ENCODE peak calls at places on chromosomes 12 and 14, in eight cellular contexts. I is tibial nerve, B is SK-N-SH, N is PC-3, V is A549, A is vagina, E is lower lobe of right lung, H is uterus. T is an unnamed sample. For H3K4me1, the result is how much of the 10 kb centered on the place peaks cover.

GRCh38 chr12:84636801-84637285 is 275.8 kb downstream of the SLC6A15 start:
- DNase-seq in I (no peak), B (no peak), N (peak), V (no peak), A (no peak), E (no peak), H (no peak), T (no peak)

GRCh38 chr14:87566986-87567385 is 426.0 kb downstream of the GALC start:
- DNase-seq in I (no peak), B (no peak), N (no peak), V (no peak), A (no peak), E (no peak), H (peak), T (peak)

GRCh38 chr14:34368115-34368970 is 93.7 kb downstream of the SPTSSA start:
- DNase-seq in I (no peak), B (no peak), N (peak), V (peak), A (no peak), E (no peak), H (no peak), T (no peak)

GRCh38 chr14:105602799-105603763 is 76.7 kb downstream of the TMEM121 start:
- DNase-seq in I (no peak), B (no peak), N (no peak), V (no peak), A (peak), E (no peak), H (no peak), T (no peak)

GRCh38 chr14:30445852-30446251 is 113.1 kb upstream of the G2E3 start:
- DNase-seq in I (no peak), B (no peak), N (no peak), V (no peak), A (no peak), E (no peak), H (no peak), T (no peak)

GRCh38 chr12:2283910-2284309 is 231.1 kb downstream of the CACNA1C start:
- DNase-seq in I (no peak), B (no peak), N (no peak), V (no peak), A (no peak), E (no peak), H (peak), T (no peak)

GRCh38 chr12:14367097-14367661 is 1.7 kb downstream of the ATF7IP start:
- DNase-seq in I (no peak), B (no peak), N (peak), V (peak), A (no peak), E (no peak), H (no peak), T (no peak)

GRCh38 chr14:81256289-81256960 is 35.7 kb upstream of the GTF2A1 start:
- DNase-seq in I (no peak), B (no peak), N (no peak), V (no peak), A (no peak), E (no peak), H (no peak), T (no peak)

GRCh38 chr12:132881853-132882252 is 5.6 kb downstream of the CHFR start:
- DNase-seq in I (no peak), B (no peak), N (no peak), V (no peak), A (no peak), E (no peak), H (no peak), T (no peak)

GRCh38 chr14:77208266-77208978 is 26.8 kb downstream of the TMEM63C start:
- DNase-seq in I (peak), B (peak), N (peak), V (peak), A (no peak), E (peak), H (peak), T (peak)

GRCh38 chr14:90508536-90509254 is 111.9 kb downstream of the CALM1 start:
- DNase-seq in I (no peak), B (no peak), N (peak), V (no peak), A (no peak), E (no peak), H (no peak), T (no peak)

GRCh38 chr12:102483466-102483865 is 3.1 kb upstream of the IGF1 start:
- DNase-seq in I (no peak), B (no peak), N (no peak), V (no peak), A (no peak), E (no peak), H (no peak), T (no peak)

GRCh38 chr12:28027947-28028724 is 55.6 kb upstream of the PTHLH start:
- DNase-seq in I (no peak), B (no peak), N (peak), V (no peak), A (no peak), E (no peak), H (no peak), T (peak)

GRCh38 chr12:123114305-123115083 is 36.4 kb downstream of the PITPNM2 start:
- DNase-seq in I (no peak), B (no peak), N (no peak), V (no peak), A (no peak), E (no peak), H (no peak), T (no peak)

GRCh38 chr14:80504781-80505180 is 293.5 kb upstream of the DIO2 start:
- DNase-seq in I (no peak), B (no peak), N (no peak), V (no peak), A (no peak), E (no peak), H (no peak), T (no peak)

GRCh38 chr12:108784270-108784669 is 53.0 kb upstream of the CORO1C start:
- DNase-seq in I (no peak), B (no peak), N (no peak), V (no peak), A (no peak), E (peak), H (no peak), T (no peak)

GRCh38 chr12:39646963-39647362 is 27.4 kb upstream of the ABCD2 start:
- DNase-seq in I (no peak), B (no peak), N (no peak), V (no peak), A (no peak), E (no peak), H (no peak), T (no peak)

GRCh38 chr12:128969480-128970055 is 116.3 kb downstream of the GLT1D1 start:
- DNase-seq in I (no peak), B (peak), N (peak), V (peak), A (no peak), E (no peak), H (no peak), T (peak)

GRCh38 chr14:101477648-101478047 is 83.6 kb upstream of the DIO3 start:
- DNase-seq in I (no peak), B (no peak), N (peak), V (no peak), A (no peak), E (no peak), H (no peak), T (no peak)

GRCh38 chr12:14399871-14400270 is 34.4 kb downstream of the ATF7IP start:
- DNase-seq in I (no peak), B (no peak), N (peak), V (no peak), A (no peak), E (no peak), H (no peak), T (no peak)

GRCh38 chr12:8689606-8690175 is 8.1 kb upstream of the RIMKLB start:
- DNase-seq in I (no peak), B (no peak), N (no peak), V (no peak), A (no peak), E (no peak), H (no peak), T (no peak)

GRCh38 chr12:122955151-122955550 is 11.1 kb downstream of the ABCB9 start:
- DNase-seq in I (no peak), B (peak), N (no peak), V (no peak), A (no peak), E (no peak), H (no peak), T (peak)

GRCh38 chr12:82627799-82628198 is 58.9 kb upstream of the TMTC2 start:
- DNase-seq in I (no peak), B (peak), N (peak), V (peak), A (no peak), E (no peak), H (no peak), T (peak)

GRCh38 chr12:1435456-1435855 is 158.9 kb downstream of the FBXL14 start:
- DNase-seq in I (no peak), B (no peak), N (no peak), V (no peak), A (no peak), E (no peak), H (no peak), T (no peak)

DNA sequence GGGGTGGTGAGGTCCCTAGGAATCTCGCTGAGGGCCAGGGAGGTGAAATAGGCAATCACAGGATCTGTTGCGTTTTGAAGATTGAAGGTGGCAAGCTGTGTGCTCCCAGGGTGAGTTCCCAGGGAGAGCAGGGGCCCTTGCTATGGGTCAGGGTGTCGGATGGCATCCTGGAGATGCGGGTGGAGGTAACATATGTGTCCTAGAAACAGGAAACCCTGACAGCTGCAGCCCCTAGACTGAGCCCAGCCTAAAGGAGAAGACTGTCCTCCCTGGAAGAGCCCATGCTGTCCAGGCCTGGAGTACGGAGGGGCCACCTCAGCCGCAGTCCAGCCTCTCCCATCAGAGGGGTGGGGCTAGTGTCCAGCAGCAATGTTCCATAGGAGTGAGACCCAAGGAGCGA is 194.2 kb downstream of the NTF3 start:
- DNase-seq in I (no peak), B (no peak), N (no peak), V (no peak), A (no peak), E (no peak), H (no peak), T (peak)
- H3K4me1 ChIP-seq in I (under half), B (under half), N (under half), V (under half), A (under half), E (under half), H (under half), T (under half)

GRCh38 chr12:115470526-115470925 is 786.6 kb upstream of the TBX3 start:
- DNase-seq in I (no peak), B (no peak), N (no peak), V (no peak), A (peak), E (no peak), H (no peak), T (no peak)

GRCh38 chr12:115473257-115473956 is 789.4 kb upstream of the TBX3 start:
- DNase-seq in I (no peak), B (no peak), N (peak), V (no peak), A (peak), E (no peak), H (no peak), T (no peak)

GRCh38 chr12:115474525-115475353 is 790.8 kb upstream of the TBX3 start:
- DNase-seq in I (no peak), B (no peak), N (no peak), V (no peak), A (peak), E (no peak), H (no peak), T (no peak)

GRCh38 chr12:115470977-115471376 is 787.0 kb upstream of the TBX3 start:
- DNase-seq in I (no peak), B (no peak), N (no peak), V (no peak), A (peak), E (no peak), H (no peak), T (no peak)

DNA sequence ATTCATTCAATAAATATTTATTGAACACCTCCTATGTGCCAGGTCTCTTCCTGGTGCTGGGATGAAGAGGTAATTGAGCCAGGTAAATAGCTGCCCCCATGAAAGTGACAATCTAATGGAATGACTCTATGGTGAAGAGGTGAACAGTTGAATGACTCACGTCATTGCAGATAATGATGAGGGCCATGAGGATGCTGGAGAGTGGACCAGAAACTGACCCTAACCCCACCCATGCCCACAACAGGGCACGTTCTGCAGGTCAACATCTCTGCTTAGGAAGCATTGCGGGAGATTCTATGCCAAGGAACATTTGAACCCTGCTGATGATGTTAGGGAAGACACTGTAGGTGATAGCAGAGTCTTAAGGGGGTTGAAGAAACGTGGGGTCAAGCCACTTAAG is 788.9 kb upstream of the TBX3 start:
- DNase-seq in I (no peak), B (no peak), N (no peak), V (no peak), A (no peak), E (no peak), H (no peak), T (no peak)
- H3K27ac ChIP-seq in I (no peak), B (no peak), N (no peak), V (no peak), A (no peak), E (no peak), H (no peak), T (no peak)

GRCh38 chr14:20989464-20989786 is 355 bp upstream of the METTL17 start:
- DNase-seq in I (no peak), B (no peak), N (no peak), V (no peak), A (no peak), E (no peak), H (no peak), T (no peak)
- H3K4me3 ChIP-seq in I (peak), B (peak), N (peak), V (peak), A (peak), E (peak), H (peak), T (peak)

GRCh38 chr14:22533739-22534359 is 55.2 kb downstream of the DAD1 start:
- DNase-seq in I (no peak), B (no peak), N (no peak), V (no peak), A (no peak), E (no peak), H (no peak), T (no peak)

GRCh38 chr14:22535916-22536315 is 53.1 kb downstream of the DAD1 start:
- DNase-seq in I (no peak), B (no peak), N (no peak), V (no peak), A (no peak), E (no peak), H (no peak), T (no peak)

GRCh38 chr14:22536853-22537338 is 52.1 kb downstream of the DAD1 start:
- DNase-seq in I (no peak), B (no peak), N (peak), V (peak), A (peak), E (no peak), H (peak), T (peak)

GRCh38 chr14:22534547-22534946 is 54.5 kb downstream of the DAD1 start:
- DNase-seq in I (no peak), B (no peak), N (no peak), V (no peak), A (no peak), E (no peak), H (no peak), T (no peak)

DNA sequence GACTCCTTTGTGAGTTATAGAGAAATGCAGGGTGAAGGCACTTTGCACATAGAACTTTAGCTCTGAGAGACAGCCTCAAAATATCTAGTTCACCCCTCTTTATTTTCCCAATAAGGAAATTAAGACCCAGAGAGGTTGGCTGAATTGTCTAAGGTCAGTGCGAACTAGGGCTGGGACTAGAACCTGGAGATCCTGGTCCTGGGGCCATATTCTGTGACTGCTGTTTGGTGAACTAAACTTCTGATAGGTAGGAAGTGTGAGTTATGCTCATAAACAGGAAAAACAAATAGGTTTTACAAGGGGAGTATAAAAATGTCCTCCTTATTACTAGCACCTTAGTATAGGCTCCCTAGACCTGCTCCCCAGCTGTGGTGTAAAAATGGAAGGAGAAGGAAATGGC is 53.9 kb downstream of the DAD1 start:
- DNase-seq in I (no peak), B (no peak), N (no peak), V (no peak), A (no peak), E (no peak), H (no peak), T (no peak)
- H3K4me1 ChIP-seq in I (under half), B (under half), N (under half), V (under half), A (under half), E (under half), H (under half), T (under half)

GRCh38 chr14:98167253-98167652 is 1104.7 kb downstream of the BCL11B start:
- DNase-seq in I (no peak), B (no peak), N (no peak), V (no peak), A (no peak), E (no peak), H (no peak), T (no peak)
- H3K27ac ChIP-seq in I (no peak), B (no peak), N (no peak), V (no peak), A (no peak), E (no peak), H (no peak), T (no peak)

GRCh38 chr14:72926292-72927028 is at the start of gene DCAF4:
- DNase-seq in I (peak), B (peak), N (peak), V (peak), A (peak), E (peak), H (peak), T (peak)

GRCh38 chr14:72924332-72924731 is 1.9 kb upstream of the DCAF4 start:
- DNase-seq in I (no peak), B (peak), N (peak), V (peak), A (no peak), E (peak), H (no peak), T (peak)

GRCh38 chr14:72925815-72926291 is 411 bp upstream of the DCAF4 start:
- DNase-seq in I (no peak), B (no peak), N (no peak), V (no peak), A (no peak), E (no peak), H (no peak), T (no peak)

GRCh38 chr14:72928872-72929271 is 2.6 kb downstream of the DCAF4 start:
- DNase-seq in I (no peak), B (no peak), N (no peak), V (no peak), A (no peak), E (no peak), H (no peak), T (no peak)

GRCh38 chr14:72925171-72925759 is 999 bp upstream of the DCAF4 start:
- DNase-seq in I (no peak), B (no peak), N (no peak), V (no peak), A (no peak), E (no peak), H (no peak), T (no peak)
- H3K4me3 ChIP-seq in I (peak), B (peak), N (peak), V (peak), A (peak), E (peak), H (no peak), T (peak)

GRCh38 chr14:61701946-61702345 is 6.6 kb downstream of the HIF1A start:
- DNase-seq in I (no peak), B (no peak), N (no peak), V (no peak), A (no peak), E (no peak), H (no peak), T (no peak)
- H3K4me1 ChIP-seq in I (under half), B (under half), N (half or more), V (half or more), A (half or more), E (half or more), H (under half), T (under half)

GRCh38 chr14:50795127-50795526 is 35.8 kb downstream of the NIN start:
- DNase-seq in I (no peak), B (no peak), N (no peak), V (no peak), A (no peak), E (no peak), H (no peak), T (no peak)

GRCh38 chr14:50796391-50796790 is 34.6 kb downstream of the NIN start:
- DNase-seq in I (no peak), B (no peak), N (no peak), V (no peak), A (no peak), E (no peak), H (no peak), T (peak)

GRCh38 chr14:50798048-50798421 is 32.9 kb downstream of the NIN start:
- DNase-seq in I (no peak), B (no peak), N (no peak), V (no peak), A (no peak), E (no peak), H (no peak), T (no peak)

GRCh38 chr14:50795909-50796308 is 35.1 kb downstream of the NIN start:
- DNase-seq in I (no peak), B (no peak), N (no peak), V (no peak), A (no peak), E (no peak), H (no peak), T (no peak)

GRCh38 chr14:50797250-50798047 is 33.5 kb downstream of the NIN start:
- DNase-seq in I (no peak), B (no peak), N (no peak), V (no peak), A (no peak), E (no peak), H (no peak), T (no peak)
- H3K27ac ChIP-seq in I (no peak), B (no peak), N (no peak), V (no peak), A (no peak), E (no peak), H (no peak), T (no peak)

GRCh38 chr14:69259176-69259530 is 805 bp upstream of the GALNT16 start:
- DNase-seq in I (no peak), B (no peak), N (no peak), V (no peak), A (no peak), E (no peak), H (no peak), T (no peak)
- H3K4me3 ChIP-seq in I (no peak), B (peak), N (no peak), V (peak), A (peak), E (peak), H (peak), T (peak)

DNA sequence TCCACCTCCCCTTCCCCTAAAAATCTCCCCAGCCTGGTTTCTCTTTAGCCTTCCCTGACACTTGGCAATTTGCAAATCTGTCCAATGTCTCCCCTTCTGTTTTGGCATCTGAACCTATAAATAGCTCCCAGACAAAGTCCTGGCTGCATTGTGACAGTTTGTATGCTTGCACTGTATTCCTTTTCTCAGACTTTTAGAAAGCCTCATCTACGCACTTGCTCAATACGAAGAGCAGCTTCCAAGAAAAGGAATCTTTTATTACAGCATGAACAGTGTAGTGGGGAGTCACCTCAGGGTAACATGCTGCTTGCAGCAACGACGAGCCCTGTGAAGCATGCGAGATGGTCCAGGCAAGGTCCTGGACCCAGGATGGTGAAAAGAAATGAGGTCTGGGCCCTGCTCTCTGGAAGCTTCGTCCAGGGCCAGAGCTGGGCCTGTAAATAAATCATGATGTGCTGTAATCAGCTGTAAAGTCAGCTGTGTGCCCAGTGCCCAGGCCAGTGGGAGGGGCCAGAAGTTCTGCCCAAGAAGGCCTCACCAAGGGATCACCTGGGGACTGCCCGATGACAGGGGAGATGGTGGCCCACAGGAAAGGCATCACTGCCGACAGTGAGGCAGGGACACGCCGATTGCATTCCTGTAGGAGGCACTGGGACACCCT is 88.3 kb downstream of the RIN3 start:
- DNase-seq in I (no peak), B (no peak), N (no peak), V (no peak), A (no peak), E (no peak), H (no peak), T (no peak)
- H3K4me1 ChIP-seq in I (under half), B (under half), N (under half), V (under half), A (under half), E (under half), H (under half), T (under half)